ENCODE peak calls at places on chromosomes 5 and 9, in seven cellular contexts. One of them, this sample, is unnamed.

GRCh38 chr9:87557996-87558395 is 60.3 kb downstream of the DAPK1 start:
- DNase-seq in natural killer cell: no peak
- DNase-seq in CD4-positive, alpha-beta T cell: no peak
- DNase-seq in ovary: no peak
- DNase-seq in endothelial cell of umbilical vein: no peak
- DNase-seq in lung: no peak
- DNase-seq in heart right ventricle: no peak
- DNase-seq in this sample: no peak

GRCh38 chr9:138058181-138058580 is 180.6 kb downstream of the CACNA1B start:
- DNase-seq in ovary: no peak
- DNase-seq in CD4-positive, alpha-beta T cell: no peak
- DNase-seq in lung: no peak
- DNase-seq in heart right ventricle: no peak
- DNase-seq in endothelial cell of umbilical vein: no peak
- DNase-seq in natural killer cell: no peak
- DNase-seq in this sample: no peak

GRCh38 chr9:36946653-36947052 is 87.4 kb downstream of the PAX5 start:
- DNase-seq in endothelial cell of umbilical vein: no peak
- DNase-seq in CD4-positive, alpha-beta T cell: no peak
- DNase-seq in ovary: no peak
- DNase-seq in lung: no peak
- DNase-seq in heart right ventricle: no peak
- DNase-seq in natural killer cell: no peak
- DNase-seq in this sample: no peak

GRCh38 chr9:73148447-73148937 is 3.2 kb upstream of the ANXA1 start:
- DNase-seq in CD4-positive, alpha-beta T cell: no peak
- DNase-seq in natural killer cell: no peak
- DNase-seq in endothelial cell of umbilical vein: peak; percentile 33
- DNase-seq in heart right ventricle: no peak
- DNase-seq in ovary: no peak
- DNase-seq in lung: no peak
- DNase-seq in this sample: no peak

GRCh38 chr5:53422539-53422938 is 57.9 kb upstream of the FST start:
- DNase-seq in ovary: no peak
- DNase-seq in endothelial cell of umbilical vein: peak; percentile 35
- DNase-seq in CD4-positive, alpha-beta T cell: no peak
- DNase-seq in lung: no peak
- DNase-seq in heart right ventricle: no peak
- DNase-seq in natural killer cell: no peak
- DNase-seq in this sample: no peak

GRCh38 chr5:55108651-55109050 is 6.2 kb downstream of the GZMA start:
- DNase-seq in natural killer cell: no peak
- DNase-seq in ovary: no peak
- DNase-seq in lung: no peak
- DNase-seq in heart right ventricle: no peak
- DNase-seq in endothelial cell of umbilical vein: no peak
- DNase-seq in CD4-positive, alpha-beta T cell: no peak
- DNase-seq in this sample: no peak

GRCh38 chr5:129271309-129271708 is 176.8 kb downstream of the ISOC1 start:
- DNase-seq in natural killer cell: no peak
- DNase-seq in heart right ventricle: no peak
- DNase-seq in lung: no peak
- DNase-seq in endothelial cell of umbilical vein: peak; percentile 2
- DNase-seq in ovary: no peak
- DNase-seq in CD4-positive, alpha-beta T cell: no peak
- DNase-seq in this sample: no peak

GRCh38 chr9:114981095-114981494 is 50.7 kb upstream of the TNFSF8 start:
- DNase-seq in endothelial cell of umbilical vein: no peak
- DNase-seq in lung: no peak
- DNase-seq in heart right ventricle: no peak
- DNase-seq in natural killer cell: no peak
- DNase-seq in CD4-positive, alpha-beta T cell: no peak
- DNase-seq in ovary: no peak
- DNase-seq in this sample: no peak

GRCh38 chr5:98110270-98110669 is 663.2 kb upstream of the RGMB start:
- DNase-seq in endothelial cell of umbilical vein: peak; percentile 64
- DNase-seq in ovary: no peak
- DNase-seq in CD4-positive, alpha-beta T cell: no peak
- DNase-seq in natural killer cell: no peak
- DNase-seq in heart right ventricle: no peak
- DNase-seq in lung: no peak
- DNase-seq in this sample: no peak

GRCh38 chr5:32233696-32234447 is 59.8 kb upstream of the GOLPH3 start:
- DNase-seq in lung: peak; percentile 42
- DNase-seq in ovary: peak; percentile 41
- DNase-seq in natural killer cell: no peak
- DNase-seq in CD4-positive, alpha-beta T cell: no peak
- DNase-seq in heart right ventricle: no peak
- DNase-seq in endothelial cell of umbilical vein: peak; percentile 85
- DNase-seq in this sample: no peak

GRCh38 chr5:34748431-34748830 is 90.5 kb upstream of the TTC23L start:
- DNase-seq in CD4-positive, alpha-beta T cell: no peak
- DNase-seq in heart right ventricle: no peak
- DNase-seq in natural killer cell: no peak
- DNase-seq in ovary: no peak
- DNase-seq in endothelial cell of umbilical vein: no peak
- DNase-seq in lung: no peak
- DNase-seq in this sample: no peak

GRCh38 chr9:125126019-125126746 is 17.1 kb downstream of the SCAI start:
- DNase-seq in lung: peak; percentile 68
- DNase-seq in heart right ventricle: peak; percentile 66
- DNase-seq in CD4-positive, alpha-beta T cell: peak; percentile 66
- DNase-seq in ovary: peak; percentile 62
- DNase-seq in endothelial cell of umbilical vein: peak; percentile 21
- DNase-seq in natural killer cell: peak; percentile 75
- DNase-seq in this sample: peak; percentile 70

GRCh38 chr5:142821733-142822487 is 51.7 kb downstream of the ARHGAP26 start:
- DNase-seq in lung: no peak
- DNase-seq in endothelial cell of umbilical vein: peak; percentile 77
- DNase-seq in ovary: no peak
- DNase-seq in natural killer cell: no peak
- DNase-seq in CD4-positive, alpha-beta T cell: no peak
- DNase-seq in heart right ventricle: no peak
- DNase-seq in this sample: no peak

GRCh38 chr9:5982352-5982751 is 33.1 kb downstream of the RANBP6 start:
- DNase-seq in heart right ventricle: no peak
- DNase-seq in ovary: no peak
- DNase-seq in natural killer cell: no peak
- DNase-seq in endothelial cell of umbilical vein: no peak
- DNase-seq in CD4-positive, alpha-beta T cell: no peak
- DNase-seq in lung: no peak
- DNase-seq in this sample: no peak

GRCh38 chr9:5978523-5978922 is 36.9 kb downstream of the RANBP6 start:
- DNase-seq in lung: no peak
- DNase-seq in ovary: no peak
- DNase-seq in natural killer cell: no peak
- DNase-seq in endothelial cell of umbilical vein: no peak
- DNase-seq in heart right ventricle: no peak
- DNase-seq in CD4-positive, alpha-beta T cell: no peak
- DNase-seq in this sample: no peak

GRCh38 chr9:5971740-5972139 is 43.7 kb downstream of the RANBP6 start:
- DNase-seq in ovary: no peak
- DNase-seq in natural killer cell: no peak
- DNase-seq in CD4-positive, alpha-beta T cell: no peak
- DNase-seq in endothelial cell of umbilical vein: peak; percentile 40
- DNase-seq in heart right ventricle: no peak
- DNase-seq in lung: no peak
- DNase-seq in this sample: no peak

DNA sequence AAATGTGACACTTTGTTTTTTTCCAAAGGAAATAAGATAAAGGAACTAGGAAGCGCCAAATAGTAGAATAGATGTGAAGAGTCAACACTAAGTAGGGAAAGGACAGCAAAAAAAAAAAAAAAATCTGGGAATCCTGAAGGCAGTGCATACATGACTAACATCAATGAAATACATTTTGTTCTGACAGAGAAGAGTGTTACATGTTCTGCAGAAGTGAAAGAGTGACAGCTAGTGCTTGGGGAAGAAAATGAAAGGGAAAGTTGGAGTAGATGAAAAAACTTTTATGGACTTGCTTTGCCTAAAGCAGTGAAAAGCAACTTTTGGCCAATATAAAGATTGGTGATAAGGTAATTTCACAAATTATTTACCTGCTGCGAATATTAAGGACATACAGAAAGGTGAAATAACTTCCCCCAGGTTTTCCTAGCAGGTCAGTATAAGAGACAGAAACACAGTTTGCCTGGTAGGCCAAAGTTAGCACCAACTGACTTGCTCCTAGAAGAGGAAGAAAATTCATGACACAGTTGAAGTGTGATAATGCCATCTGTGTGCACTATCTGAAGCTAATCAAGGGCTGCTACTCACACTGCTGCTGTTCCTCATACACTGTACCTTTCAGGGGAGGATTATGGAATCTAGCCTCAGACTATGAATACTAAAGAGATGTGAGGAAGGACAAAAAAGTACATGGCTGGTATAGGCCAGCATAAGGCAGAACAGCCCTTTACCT is 38.6 kb downstream of the RANBP6 start:
- DNase-seq in CD4-positive, alpha-beta T cell: no peak
- DNase-seq in heart right ventricle: no peak
- DNase-seq in lung: no peak
- DNase-seq in endothelial cell of umbilical vein: peak; percentile 4
- DNase-seq in ovary: no peak
- DNase-seq in natural killer cell: no peak
- DNase-seq in this sample: peak; percentile 32
- TF ChIP-seq CTCF in CD4-positive, alpha-beta T cell: no peak
- TF ChIP-seq CTCF in heart right ventricle: no peak
- TF ChIP-seq CTCF in lung: no peak
- TF ChIP-seq CTCF in endothelial cell of umbilical vein: no peak
- TF ChIP-seq CTCF in ovary: no peak
- TF ChIP-seq CTCF in natural killer cell: no peak
- TF ChIP-seq CTCF in this sample: no peak

GRCh38 chr9:32264171-32264862 is 120.1 kb upstream of the ACO1 start:
- DNase-seq in natural killer cell: no peak
- DNase-seq in lung: no peak
- DNase-seq in ovary: peak; percentile 31
- DNase-seq in heart right ventricle: no peak
- DNase-seq in CD4-positive, alpha-beta T cell: no peak
- DNase-seq in endothelial cell of umbilical vein: no peak
- DNase-seq in this sample: no peak
- TF ChIP-seq CTCF in natural killer cell: no peak
- TF ChIP-seq CTCF in lung: no peak
- TF ChIP-seq CTCF in ovary: no peak
- TF ChIP-seq CTCF in heart right ventricle: no peak
- TF ChIP-seq CTCF in CD4-positive, alpha-beta T cell: no peak
- TF ChIP-seq CTCF in endothelial cell of umbilical vein: no peak
- TF ChIP-seq CTCF in this sample: no peak

DNA sequence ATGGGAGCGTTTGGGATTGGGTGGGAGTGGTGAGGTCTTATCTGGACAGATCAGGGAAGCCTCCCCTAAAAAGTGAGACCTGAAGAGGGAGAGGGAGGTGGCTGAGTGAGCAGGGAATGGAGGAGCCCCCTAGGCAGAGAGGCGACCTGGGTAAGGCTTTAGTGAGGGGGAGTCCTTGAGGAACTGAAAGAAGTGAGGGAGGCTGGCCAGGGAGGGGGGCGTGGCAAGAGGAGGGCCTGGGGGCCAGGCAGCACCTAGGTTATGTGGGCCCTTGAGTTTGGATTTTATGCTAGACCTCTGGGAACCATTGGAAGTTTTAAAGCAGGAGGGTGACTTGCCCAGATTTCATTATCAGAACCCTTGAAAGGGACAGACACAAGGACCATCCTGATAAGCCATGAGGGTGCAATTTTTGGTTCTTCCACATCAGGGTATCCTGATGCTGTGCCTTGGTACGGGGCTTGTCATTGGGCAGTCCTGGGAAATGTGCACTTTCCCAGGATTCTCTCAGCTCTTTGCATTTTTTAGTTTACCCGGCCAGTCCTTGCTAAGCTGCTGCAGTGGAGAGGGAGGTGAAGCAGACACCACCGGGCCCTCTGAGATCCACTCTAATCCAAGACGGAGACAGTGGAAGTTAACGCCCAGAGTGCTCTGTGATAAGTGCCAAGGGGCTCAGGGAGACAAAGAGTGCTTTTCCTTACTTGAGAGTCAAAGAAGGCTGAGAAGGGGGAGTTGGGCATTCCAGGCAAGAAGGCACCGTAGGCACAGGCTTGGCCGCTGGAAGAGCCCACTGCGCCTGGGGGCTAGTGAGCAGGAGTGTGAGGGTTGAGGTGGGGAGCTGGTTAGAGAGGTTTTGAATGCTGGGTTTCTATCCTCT is 16.1 kb downstream of the GSN start:
- DNase-seq in heart right ventricle: no peak
- DNase-seq in CD4-positive, alpha-beta T cell: no peak
- DNase-seq in lung: no peak
- DNase-seq in natural killer cell: no peak
- DNase-seq in ovary: peak; percentile 20
- DNase-seq in endothelial cell of umbilical vein: no peak
- DNase-seq in this sample: no peak
- TF ChIP-seq CTCF in heart right ventricle: no peak
- TF ChIP-seq CTCF in CD4-positive, alpha-beta T cell: no peak
- TF ChIP-seq CTCF in lung: no peak
- TF ChIP-seq CTCF in natural killer cell: no peak
- TF ChIP-seq CTCF in ovary: no peak
- TF ChIP-seq CTCF in endothelial cell of umbilical vein: no peak
- TF ChIP-seq CTCF in this sample: no peak

GRCh38 chr5:72248352-72249032 is 71.5 kb downstream of the MRPS27 start:
- DNase-seq in natural killer cell: no peak
- DNase-seq in ovary: peak; percentile 66
- DNase-seq in lung: peak; percentile 33
- DNase-seq in endothelial cell of umbilical vein: peak; percentile 97
- DNase-seq in heart right ventricle: no peak
- DNase-seq in CD4-positive, alpha-beta T cell: no peak
- DNase-seq in this sample: no peak

GRCh38 chr5:72245517-72246238 is 74.4 kb downstream of the MRPS27 start:
- DNase-seq in ovary: no peak
- DNase-seq in CD4-positive, alpha-beta T cell: no peak
- DNase-seq in natural killer cell: no peak
- DNase-seq in lung: no peak
- DNase-seq in heart right ventricle: no peak
- DNase-seq in endothelial cell of umbilical vein: no peak
- DNase-seq in this sample: no peak

GRCh38 chr5:72246954-72247442 is 73.0 kb downstream of the MRPS27 start:
- DNase-seq in heart right ventricle: no peak
- DNase-seq in CD4-positive, alpha-beta T cell: no peak
- DNase-seq in natural killer cell: no peak
- DNase-seq in endothelial cell of umbilical vein: peak; percentile 93
- DNase-seq in lung: no peak
- DNase-seq in ovary: no peak
- DNase-seq in this sample: no peak

GRCh38 chr5:72244862-72245371 is 75.1 kb downstream of the MRPS27 start:
- DNase-seq in endothelial cell of umbilical vein: peak; percentile 78
- DNase-seq in lung: no peak
- DNase-seq in natural killer cell: no peak
- DNase-seq in ovary: no peak
- DNase-seq in heart right ventricle: no peak
- DNase-seq in CD4-positive, alpha-beta T cell: no peak
- DNase-seq in this sample: peak; percentile 16

GRCh38 chr5:72246239-72246580 is 73.8 kb downstream of the MRPS27 start:
- DNase-seq in CD4-positive, alpha-beta T cell: no peak
- DNase-seq in ovary: no peak
- DNase-seq in lung: no peak
- DNase-seq in natural killer cell: no peak
- DNase-seq in endothelial cell of umbilical vein: peak; percentile 68
- DNase-seq in heart right ventricle: no peak
- DNase-seq in this sample: peak; percentile 8
- TF ChIP-seq CTCF in CD4-positive, alpha-beta T cell: no peak
- TF ChIP-seq CTCF in ovary: no peak
- TF ChIP-seq CTCF in lung: no peak
- TF ChIP-seq CTCF in natural killer cell: no peak
- TF ChIP-seq CTCF in endothelial cell of umbilical vein: peak; percentile 41
- TF ChIP-seq CTCF in heart right ventricle: no peak
- TF ChIP-seq CTCF in this sample: no peak

This sample was measured in GM20000.